ENCODE peak calls at places on chromosomes 16 and 17, in nine cellular contexts. U is nucleus accumbens; E is GM12865; Q is stimulated activated naive B cell treated with anti-CD40 and anti-IgM and Interleukin-4, amounts not matched to agents 10 μg/mL and 1 μg/mL and 100 μg/mL, for 72 hours; B is activated CD4-positive, alpha-beta T cell treated with anti-CD3 and anti-CD28 coated beads for 48 hours; C is heart left ventricle; P is trophoblast cell; A is transverse colon; F is posterior vena cava. I is an unnamed sample.

GRCh38 chr17:5437721-5438317 is 1.1 kb downstream of the C1QBP start:
- DNase-seq in A (no peak), C (no peak), Q (no peak), P (peak), B (no peak), U (no peak), F (no peak), E (no peak), I (no peak)

GRCh38 chr17:41910701-41911391 is 7.9 kb downstream of the ACLY start:
- DNase-seq in B (no peak), P (peak), E (no peak), U (no peak), F (no peak), A (no peak), C (no peak), Q (no peak), I (no peak)

GRCh38 chr17:39612935-39613465 is 5.3 kb upstream of the NEUROD2 start:
- DNase-seq in U (no peak), A (no peak), C (no peak), F (no peak), Q (no peak), P (no peak), B (no peak), E (no peak), I (no peak)

GRCh38 chr16:16991711-16992110 is 479.0 kb downstream of the XYLT1 start:
- DNase-seq in F (no peak), B (no peak), E (no peak), Q (no peak), A (no peak), P (no peak), C (no peak), U (no peak), I (no peak)

GRCh38 chr17:7130626-7131467 is 16.2 kb upstream of the ASGR2 start:
- DNase-seq in U (no peak), P (no peak), E (no peak), C (no peak), B (no peak), Q (no peak), F (peak), A (no peak), I (peak)

GRCh38 chr17:43599835-43600234 is 53.7 kb upstream of the ETV4 start:
- DNase-seq in A (no peak), Q (no peak), U (no peak), E (no peak), C (no peak), F (no peak), P (no peak), B (no peak), I (no peak)

GRCh38 chr17:19631905-19632304 is 16.6 kb upstream of the ALDH3A2 start:
- DNase-seq in P (no peak), F (no peak), C (no peak), E (no peak), A (no peak), U (no peak), Q (no peak), B (no peak), I (no peak)

GRCh38 chr16:79089735-79090284 is 510.7 kb downstream of the MAF start:
- DNase-seq in A (peak), U (no peak), Q (peak), C (no peak), F (no peak), P (no peak), B (peak), E (peak), I (peak)

GRCh38 chr17:15744885-15745284 is 12.8 kb downstream of the TBC1D26 start:
- DNase-seq in U (no peak), E (no peak), B (no peak), A (no peak), C (no peak), F (no peak), Q (no peak), P (no peak), I (no peak)

GRCh38 chr16:4392382-4393242 is 21.0 kb downstream of the VASN start:
- DNase-seq in E (no peak), B (no peak), C (peak), U (no peak), A (no peak), Q (no peak), P (peak), F (no peak), I (no peak)